ENCODE peak calls at places on chromosomes 16 and 17, in five cellular contexts. G is OCI-LY7, A is MM.1S, D is PC-3, Q is HCT116. R is an unnamed sample.

GRCh38 chr16:81593481-81593880 is 148.9 kb downstream of the CMIP start:
- DNase-seq in G (no peak), A (no peak), D (no peak), Q (no peak), R (no peak)

GRCh38 chr16:19410435-19411153 is 7.1 kb upstream of the TMC5 start:
- DNase-seq in G (no peak), A (peak; percentile 71), D (peak; percentile 53), Q (no peak), R (peak; percentile 16)

GRCh38 chr17:4582691-4583090 is 1.6 kb upstream of the SMTNL2 start:
- DNase-seq in G (no peak), A (no peak), D (no peak), Q (no peak), R (no peak)

GRCh38 chr17:64126918-64127317 is 3.0 kb downstream of the ERN1 start:
- DNase-seq in G (no peak), A (no peak), D (peak; percentile 46), Q (no peak), R (peak; percentile 86)

GRCh38 chr16:56121156-56121500 is 70.2 kb upstream of the GNAO1 start:
- DNase-seq in G (no peak), A (no peak), D (no peak), Q (no peak), R (no peak)

GRCh38 chr16:57534881-57535658 is 1.3 kb downstream of the CCDC102A start:
- DNase-seq in G (no peak), A (no peak), D (no peak), Q (no peak), R (peak; percentile 12)

GRCh38 chr16:10608687-10609409 is 28.4 kb upstream of the EMP2 start:
- DNase-seq in G (no peak), A (no peak), D (no peak), Q (no peak), R (peak; percentile 73)

GRCh38 chr17:63722403-63722802 is 19.2 kb downstream of the STRADA start:
- DNase-seq in G (no peak), A (no peak), D (no peak), Q (no peak), R (no peak)

GRCh38 chr16:19295393-19295792 is 9.9 kb downstream of the CLEC19A start:
- DNase-seq in G (no peak), A (no peak), D (no peak), Q (no peak), R (no peak)

GRCh38 chr17:35257080-35257701 is 14.3 kb downstream of the SLFN5 start:
- DNase-seq in G (no peak), A (no peak), D (peak; percentile 90), Q (peak; percentile 59), R (no peak)

GRCh38 chr16:86110726-86111125 is 211.8 kb downstream of the IRF8 start:
- DNase-seq in G (no peak), A (no peak), D (no peak), Q (no peak), R (no peak)

GRCh38 chr16:26672206-26672605 is 394.5 kb upstream of the C16orf82 start:
- DNase-seq in G (peak; percentile 25), A (no peak), D (no peak), Q (no peak), R (no peak)

GRCh38 chr17:32142857-32143524 is 689 bp downstream of the RHOT1 start:
- DNase-seq in G (peak; percentile 35), A (peak; percentile 27), D (peak; percentile 75), Q (peak; percentile 32), R (peak; percentile 68)

GRCh38 chr16:84610385-84610784 is 7.5 kb downstream of the COTL1 start:
- DNase-seq in G (no peak), A (no peak), D (no peak), Q (no peak), R (no peak)
- H3K79me2 ChIP-seq in G (peaks cover 90% of the 10 kb centered on the region), A (no peaks in the 10 kb centered on the region), D (peaks cover 100% of the 10 kb centered on the region), Q (peaks cover 98% of the 10 kb centered on the region), R (peaks cover 100% of the 10 kb centered on the region)

DNA sequence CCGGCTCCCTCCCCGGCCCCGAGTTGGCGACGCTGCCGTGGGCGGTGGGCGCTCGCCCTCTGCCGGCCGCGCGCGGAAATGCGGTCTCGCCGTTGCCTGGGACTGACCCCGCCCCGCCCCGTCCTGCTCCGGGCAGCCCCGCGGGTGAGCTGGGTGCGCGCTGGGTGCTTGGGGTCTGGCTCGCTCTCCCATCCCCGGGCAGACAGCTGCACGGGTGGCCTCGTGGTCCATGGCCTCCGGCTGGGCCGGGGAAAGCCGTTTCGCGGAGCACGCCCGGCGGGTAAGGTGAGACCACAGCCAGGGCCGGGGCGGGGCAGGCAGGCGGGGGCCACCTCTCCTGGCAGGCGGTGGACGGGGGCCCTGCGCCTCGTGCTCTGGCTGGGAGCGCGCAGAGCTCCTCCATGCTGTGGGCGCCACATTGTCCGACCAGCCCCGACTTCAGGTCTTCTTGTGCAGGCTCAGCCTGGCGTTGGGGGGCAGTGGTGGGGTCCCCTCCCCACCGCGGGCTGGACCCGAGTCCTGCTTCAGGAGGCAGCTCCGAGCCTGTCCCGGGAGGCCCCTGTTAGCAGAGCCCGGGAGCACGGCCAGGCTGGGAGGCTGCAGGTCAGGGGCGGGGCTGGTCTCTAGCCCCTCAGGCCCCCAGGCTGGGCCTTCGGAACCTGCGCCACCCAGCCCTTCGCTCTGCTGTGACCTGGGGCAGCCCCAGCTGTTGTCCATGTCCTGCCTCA is 7.0 kb upstream of the C1QTNF8 start:
- DNase-seq in G (peak; percentile 59), A (peak; percentile 54), D (peak; percentile 47), Q (no peak), R (peak; percentile 63)
- H3K4me2 ChIP-seq in G (no peak overlapping the region), A (peak overlapping the region; percentile 63), D (peak overlapping the region; percentile 78), Q (peak overlapping the region; percentile 87), R (no peak overlapping the region)

GRCh38 chr17:38674013-38674748 is 576 bp downstream of the EPOP start:
- DNase-seq in G (peak; percentile 56), A (peak; percentile 29), D (no peak), Q (no peak), R (peak; percentile 59)
- TF ChIP-seq EZH2phosphoT487 in G (no peak), A (no peak), D (no peak), Q (no peak), R (no peak)

GRCh38 chr17:28662527-28662829 is 473 bp downstream of the SUPT6H start:
- DNase-seq in G (no peak), A (no peak), D (no peak), Q (no peak), R (no peak)

GRCh38 chr17:28665994-28666393 is 4.0 kb downstream of the SUPT6H start:
- DNase-seq in G (no peak), A (no peak), D (no peak), Q (no peak), R (no peak)

GRCh38 chr17:28661635-28662526 is at the start of the genes SDF2 and SUPT6H:
- DNase-seq in G (peak; percentile 90), A (peak; percentile 89), D (peak; percentile 78), Q (peak; percentile 74), R (peak; percentile 96)

GRCh38 chr17:28667870-28668269 is 5.9 kb downstream of the SUPT6H start:
- DNase-seq in G (no peak), A (no peak), D (no peak), Q (no peak), R (no peak)

DNA sequence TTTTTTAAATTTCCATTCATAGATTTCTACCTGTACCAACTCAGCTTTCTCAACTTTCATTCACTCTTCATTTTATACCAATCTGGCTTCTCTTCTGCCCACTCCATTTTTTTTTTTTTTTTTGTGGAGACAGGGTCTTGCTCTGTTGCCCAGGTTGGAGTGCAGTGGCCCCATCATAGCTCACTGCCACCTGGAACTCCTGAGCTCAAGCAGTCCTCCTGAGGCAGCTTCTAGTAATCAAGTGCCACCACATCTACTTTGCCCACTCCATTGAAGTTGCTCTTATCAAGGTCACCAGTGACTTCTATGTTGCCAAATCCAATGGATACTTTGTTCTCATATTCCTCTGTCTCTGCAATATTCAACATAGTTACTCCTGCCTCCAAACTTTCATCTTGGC is 1.7 kb downstream of the SUPT6H start:
- DNase-seq in G (no peak), A (no peak), D (no peak), Q (no peak), R (no peak)
- H3K79me2 ChIP-seq in G (peaks cover 69% of the 10 kb centered on the region), A (peaks cover 89% of the 10 kb centered on the region), D (peaks cover 88% of the 10 kb centered on the region), Q (peaks cover 91% of the 10 kb centered on the region), R (peaks cover 99% of the 10 kb centered on the region)

GRCh38 chr17:67573987-67574657 is 143.6 kb upstream of the NOL11 start:
- DNase-seq in G (no peak), A (no peak), D (peak; percentile 15), Q (no peak), R (no peak)

GRCh38 chr17:67577429-67577828 is 140.3 kb upstream of the NOL11 start:
- DNase-seq in G (no peak), A (no peak), D (no peak), Q (no peak), R (no peak)

GRCh38 chr17:67576471-67576870 is 141.3 kb upstream of the NOL11 start:
- DNase-seq in G (no peak), A (no peak), D (no peak), Q (no peak), R (no peak)

GRCh38 chr17:67575325-67575724 is 142.4 kb upstream of the NOL11 start:
- DNase-seq in G (no peak), A (no peak), D (no peak), Q (no peak), R (no peak)

DNA sequence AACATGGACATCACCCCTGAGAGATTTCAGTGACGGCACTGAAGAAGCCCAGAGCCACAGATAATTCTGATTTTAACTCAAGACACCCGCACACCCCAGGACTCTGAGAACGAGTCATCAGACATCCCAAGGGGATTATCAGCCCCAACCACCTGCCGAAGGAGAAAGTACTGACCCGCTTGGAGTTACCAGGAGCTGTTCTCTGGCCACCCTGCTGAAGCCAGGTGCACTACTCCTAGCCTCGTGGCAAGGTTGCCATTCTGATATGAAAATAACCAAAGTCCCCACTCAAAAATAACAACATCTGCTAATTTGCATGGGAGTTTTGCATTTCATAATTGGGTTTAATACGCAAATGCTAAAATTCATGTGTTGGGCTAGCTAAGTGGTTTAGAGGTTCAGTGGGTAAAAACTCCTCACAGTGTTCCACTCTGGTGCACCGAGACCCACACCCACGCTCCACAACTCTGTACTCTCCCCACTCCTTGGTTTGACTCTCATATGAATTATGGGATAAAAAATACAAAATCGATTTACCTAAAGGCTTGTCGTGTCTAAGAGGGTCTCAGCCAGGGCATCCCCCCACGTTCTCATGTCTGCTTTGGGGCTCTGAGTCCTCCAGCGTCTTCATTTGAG is 143.0 kb upstream of the NOL11 start:
- DNase-seq in G (no peak), A (no peak), D (no peak), Q (no peak), R (peak; percentile 3)
- H3K4me2 ChIP-seq in G (no peak overlapping the region), A (no peak overlapping the region), D (no peak overlapping the region), Q (no peak overlapping the region), R (no peak overlapping the region)

R was measured in GM23248.